ENCODE peak calls at places on chromosomes 2 and 18, in seven cellular contexts. B is sigmoid colon, Z is HepG2, P is transverse colon, X is tibial nerve, J is K562, K is suprapubic skin. E is an unnamed sample.

GRCh38 chr2:17557596-17557995 is 17.1 kb downstream of the VSNL1 start:
- DNase-seq in B (no peak), Z (peak; percentile 61), P (peak; percentile 8), X (no peak), J (no peak), K (no peak), E (no peak)

GRCh38 chr2:189574793-189575475 is 5.7 kb downstream of the SLC40A1 start:
- DNase-seq in B (no peak), Z (peak; percentile 76), P (no peak), X (no peak), J (no peak), K (no peak), E (no peak)

GRCh38 chr2:221388891-221389290 is 183.2 kb downstream of the EPHA4 start:
- DNase-seq in B (no peak), Z (no peak), P (no peak), X (no peak), J (no peak), K (no peak), E (no peak)

GRCh38 chr2:188345020-188345419 is 53.3 kb downstream of the GULP1 start:
- DNase-seq in B (no peak), Z (no peak), P (no peak), X (no peak), J (no peak), K (no peak), E (no peak)

GRCh38 chr2:239978381-239978780 is 46.8 kb downstream of the NDUFA10 start:
- DNase-seq in B (no peak), Z (no peak), P (no peak), X (no peak), J (no peak), K (no peak), E (no peak)

GRCh38 chr18:31268985-31269406 is 49.0 kb upstream of the DSG1 start:
- DNase-seq in B (no peak), Z (no peak), P (no peak), X (no peak), J (no peak), K (no peak), E (no peak)

GRCh38 chr2:216066255-216066654 is 15.4 kb downstream of the PECR start:
- DNase-seq in B (no peak), Z (no peak), P (no peak), X (no peak), J (no peak), K (no peak), E (no peak)

GRCh38 chr2:231680992-231681852 is 27.1 kb upstream of the PTMA start:
- DNase-seq in B (peak; percentile 95), Z (peak; percentile 87), P (peak; percentile 82), X (peak; percentile 70), J (peak; percentile 92), K (peak; percentile 90), E (peak; percentile 84)

GRCh38 chr2:73072416-73072815 is 904 bp upstream of the SFXN5 start:
- DNase-seq in B (no peak), Z (no peak), P (no peak), X (no peak), J (no peak), K (no peak), E (no peak)

GRCh38 chr2:40886660-40887059 is 434.8 kb upstream of the SLC8A1 start:
- DNase-seq in B (no peak), Z (no peak), P (no peak), X (no peak), J (no peak), K (no peak), E (no peak)

GRCh38 chr2:220756653-220757052 is 815.5 kb downstream of the EPHA4 start:
- DNase-seq in B (no peak), Z (no peak), P (peak; percentile 29), X (no peak), J (no peak), K (no peak), E (no peak)

GRCh38 chr2:216371756-216372702 is at the start of gene MARCHF4:
- DNase-seq in B (peak; percentile 74), Z (peak; percentile 12), P (peak; percentile 40), X (no peak), J (peak; percentile 68), K (peak; percentile 75), E (peak; percentile 59)

GRCh38 chr2:79670198-79670597 is 157.3 kb downstream of the CTNNA2 start:
- DNase-seq in B (no peak), Z (peak; percentile 48), P (no peak), X (no peak), J (no peak), K (no peak), E (no peak)

GRCh38 chr18:49590608-49591007 is 28.8 kb downstream of the LIPG start:
- DNase-seq in B (no peak), Z (no peak), P (peak; percentile 47), X (no peak), J (no peak), K (no peak), E (no peak)

GRCh38 chr18:46754188-46754587 is 2.7 kb downstream of the ST8SIA5 start:
- DNase-seq in B (no peak), Z (no peak), P (no peak), X (no peak), J (no peak), K (no peak), E (no peak)

GRCh38 chr2:230069418-230069817 is 694 bp upstream of the SLC16A14 start:
- DNase-seq in B (no peak), Z (no peak), P (no peak), X (no peak), J (no peak), K (no peak), E (no peak)

GRCh38 chr2:12738112-12738485 is 21.4 kb downstream of the TRIB2 start:
- DNase-seq in B (no peak), Z (no peak), P (no peak), X (peak; percentile 39), J (no peak), K (no peak), E (no peak)

GRCh38 chr2:40106061-40106460 is 327.0 kb upstream of the THUMPD2 start:
- DNase-seq in B (no peak), Z (no peak), P (no peak), X (no peak), J (no peak), K (no peak), E (no peak)

GRCh38 chr2:239772721-239773120 is 252.4 kb downstream of the NDUFA10 start:
- DNase-seq in B (peak; percentile 48), Z (no peak), P (no peak), X (no peak), J (no peak), K (no peak), E (peak; percentile 10)

GRCh38 chr2:20225294-20226151 is 593 bp upstream of the SDC1 start:
- DNase-seq in B (peak; percentile 63), Z (peak; percentile 77), P (peak; percentile 91), X (no peak), J (peak; percentile 77), K (peak; percentile 79), E (peak; percentile 80)

GRCh38 chr2:232343816-232344215 is 34.7 kb upstream of the ALPP start:
- DNase-seq in B (no peak), Z (no peak), P (no peak), X (no peak), J (no peak), K (no peak), E (no peak)

GRCh38 chr2:235638541-235639192 is 144.8 kb downstream of the AGAP1 start:
- DNase-seq in B (no peak), Z (no peak), P (no peak), X (no peak), J (no peak), K (no peak), E (no peak)

GRCh38 chr2:152504618-152505017 is 169.6 kb downstream of the FMNL2 start:
- DNase-seq in B (no peak), Z (no peak), P (no peak), X (no peak), J (no peak), K (no peak), E (no peak)

DNA sequence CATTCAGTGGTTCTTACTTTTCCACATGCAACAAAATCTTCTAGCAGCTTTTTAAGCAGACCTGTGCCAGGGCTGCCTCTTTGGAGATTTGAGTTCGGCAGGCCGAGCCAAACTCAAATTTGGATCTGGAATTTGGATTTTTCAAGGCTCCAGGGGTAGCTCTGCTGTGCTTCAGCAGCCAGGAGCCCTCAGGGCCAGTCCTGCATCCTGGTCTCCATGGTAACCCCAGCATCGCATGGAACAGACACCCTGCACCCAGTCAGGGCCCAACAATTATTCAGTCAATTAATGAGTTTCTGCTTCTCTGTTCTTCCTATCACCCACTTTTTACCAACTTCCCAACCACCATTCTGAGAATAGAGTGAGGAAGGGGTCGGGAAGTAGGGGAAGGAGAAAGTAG is 30.0 kb downstream of the EN1 start:
- DNase-seq in B (no peak), Z (no peak), P (no peak), X (no peak), J (no peak), K (peak; percentile 25), E (no peak)
- H3K27me3 ChIP-seq in B (peaks cover 12% of the 10 kb centered on the region), Z (peaks cover 2% of the 10 kb centered on the region), P (peaks cover 70% of the 10 kb centered on the region), X (peaks cover 39% of the 10 kb centered on the region), J (no peaks in the 10 kb centered on the region), K (peaks cover 2% of the 10 kb centered on the region), E (no peaks in the 10 kb centered on the region)

DNA sequence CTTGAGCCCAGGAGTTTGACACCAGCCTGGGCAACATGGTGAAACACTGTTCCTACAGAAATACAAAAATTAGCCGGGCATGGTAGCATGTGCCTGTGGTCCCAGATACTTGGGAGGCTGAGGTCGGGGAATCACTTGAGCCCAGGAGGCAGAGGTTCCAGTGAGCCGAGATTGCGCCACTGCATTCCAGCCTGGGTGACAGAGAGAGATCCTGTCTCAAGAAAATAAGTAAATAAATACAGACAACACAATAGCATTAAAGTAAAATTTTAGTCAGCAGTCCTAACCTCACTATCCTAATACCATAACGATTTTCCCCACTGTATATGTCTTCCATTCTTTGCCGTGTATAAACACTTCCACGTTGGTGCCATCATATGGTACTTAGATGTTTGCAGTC is 83.0 kb upstream of the MBOAT2 start:
- DNase-seq in B (no peak), Z (no peak), P (no peak), X (no peak), J (no peak), K (no peak), E (no peak)
- TF ChIP-seq EP300 in B (no peak), Z (no peak), P (no peak), X (no peak), J (no peak), K (no peak), E (no peak)

GRCh38 chr2:114010001-114010400 is 120.1 kb downstream of the ACTR3 start:
- DNase-seq in B (no peak), Z (no peak), P (no peak), X (no peak), J (no peak), K (no peak), E (no peak)
- H3K27me3 ChIP-seq in B (no peaks in the 10 kb centered on the region), Z (no peaks in the 10 kb centered on the region), P (no peaks in the 10 kb centered on the region), X (no peaks in the 10 kb centered on the region), J (no peaks in the 10 kb centered on the region), K (no peaks in the 10 kb centered on the region), E (no peaks in the 10 kb centered on the region)

GRCh38 chr18:44823782-44824181 is 143.1 kb downstream of the SETBP1 start:
- DNase-seq in B (no peak), Z (no peak), P (no peak), X (no peak), J (no peak), K (no peak), E (no peak)

GRCh38 chr18:44828080-44828479 is 147.4 kb downstream of the SETBP1 start:
- DNase-seq in B (no peak), Z (no peak), P (no peak), X (no peak), J (no peak), K (no peak), E (no peak)

GRCh38 chr18:44824884-44825283 is 144.2 kb downstream of the SETBP1 start:
- DNase-seq in B (no peak), Z (no peak), P (no peak), X (no peak), J (no peak), K (no peak), E (no peak)

GRCh38 chr18:44823286-44823685 is 142.6 kb downstream of the SETBP1 start:
- DNase-seq in B (no peak), Z (no peak), P (no peak), X (no peak), J (no peak), K (no peak), E (no peak)

GRCh38 chr18:44826418-44827259 is 146.0 kb downstream of the SETBP1 start:
- DNase-seq in B (peak; percentile 95), Z (no peak), P (peak; percentile 81), X (peak; percentile 71), J (no peak), K (peak; percentile 73), E (peak; percentile 84)
- TF ChIP-seq EP300 in B (no peak), Z (no peak), P (no peak), X (peak; percentile 48), J (no peak), K (no peak), E (no peak)